ENCODE peak calls at places on chromosome 2, in nine cellular contexts. One of them, this sample, is unnamed.

GRCh38 chr2:189347540-189347939 is 93.7 kb upstream of the WDR75 start:
- DNase-seq in fibroblast of lung: peak; percentile 98
- DNase-seq in Peyer's patch: peak; percentile 49
- DNase-seq in IMR-90: peak; percentile 96
- DNase-seq in ascending aorta: no peak
- DNase-seq in CD8-positive, alpha-beta T cell: peak; percentile 9
- DNase-seq in neural progenitor cell: peak; percentile 3
- DNase-seq in kidney: no peak
- DNase-seq in body of pancreas: peak; percentile 55
- DNase-seq in this sample: no peak

GRCh38 chr2:174023591-174024523 is 58.7 kb upstream of the SP3 start:
- DNase-seq in neural progenitor cell: peak; percentile 71
- DNase-seq in Peyer's patch: peak; percentile 64
- DNase-seq in ascending aorta: no peak
- DNase-seq in fibroblast of lung: peak; percentile 98
- DNase-seq in kidney: no peak
- DNase-seq in IMR-90: peak; percentile 95
- DNase-seq in body of pancreas: no peak
- DNase-seq in CD8-positive, alpha-beta T cell: no peak
- DNase-seq in this sample: peak; percentile 68

GRCh38 chr2:157845081-157845480 is 31.0 kb downstream of the ACVR1 start:
- DNase-seq in body of pancreas: no peak
- DNase-seq in IMR-90: no peak
- DNase-seq in fibroblast of lung: no peak
- DNase-seq in CD8-positive, alpha-beta T cell: no peak
- DNase-seq in ascending aorta: no peak
- DNase-seq in neural progenitor cell: no peak
- DNase-seq in kidney: no peak
- DNase-seq in Peyer's patch: no peak
- DNase-seq in this sample: no peak

GRCh38 chr2:73063909-73064875 is 7.3 kb downstream of the SFXN5 start:
- DNase-seq in fibroblast of lung: peak; percentile 79
- DNase-seq in body of pancreas: no peak
- DNase-seq in IMR-90: peak; percentile 86
- DNase-seq in neural progenitor cell: no peak
- DNase-seq in CD8-positive, alpha-beta T cell: no peak
- DNase-seq in Peyer's patch: no peak
- DNase-seq in ascending aorta: no peak
- DNase-seq in kidney: no peak
- DNase-seq in this sample: no peak

GRCh38 chr2:45582522-45582921 is 28.5 kb downstream of the SRBD1 start:
- DNase-seq in neural progenitor cell: no peak
- DNase-seq in fibroblast of lung: no peak
- DNase-seq in Peyer's patch: no peak
- DNase-seq in kidney: no peak
- DNase-seq in body of pancreas: no peak
- DNase-seq in ascending aorta: no peak
- DNase-seq in IMR-90: no peak
- DNase-seq in CD8-positive, alpha-beta T cell: no peak
- DNase-seq in this sample: no peak

GRCh38 chr2:159788218-159788617 is 9.8 kb downstream of the CD302 start:
- DNase-seq in fibroblast of lung: no peak
- DNase-seq in kidney: no peak
- DNase-seq in CD8-positive, alpha-beta T cell: no peak
- DNase-seq in Peyer's patch: no peak
- DNase-seq in ascending aorta: no peak
- DNase-seq in body of pancreas: no peak
- DNase-seq in IMR-90: no peak
- DNase-seq in neural progenitor cell: no peak
- DNase-seq in this sample: no peak

GRCh38 chr2:16015903-16016265 is 75.5 kb downstream of the MYCN start:
- DNase-seq in Peyer's patch: no peak
- DNase-seq in CD8-positive, alpha-beta T cell: no peak
- DNase-seq in kidney: no peak
- DNase-seq in body of pancreas: no peak
- DNase-seq in ascending aorta: no peak
- DNase-seq in neural progenitor cell: no peak
- DNase-seq in IMR-90: no peak
- DNase-seq in fibroblast of lung: no peak
- DNase-seq in this sample: no peak

GRCh38 chr2:7450188-7451156 is 533.3 kb downstream of the RNF144A start:
- DNase-seq in kidney: no peak
- DNase-seq in CD8-positive, alpha-beta T cell: peak; percentile 49
- DNase-seq in fibroblast of lung: no peak
- DNase-seq in Peyer's patch: peak; percentile 63
- DNase-seq in ascending aorta: no peak
- DNase-seq in body of pancreas: no peak
- DNase-seq in IMR-90: no peak
- DNase-seq in neural progenitor cell: no peak
- DNase-seq in this sample: no peak

GRCh38 chr2:229920011-229920781 is 1.6 kb downstream of the TRIP12 start:
- DNase-seq in neural progenitor cell: peak; percentile 48
- DNase-seq in body of pancreas: no peak
- DNase-seq in Peyer's patch: peak; percentile 54
- DNase-seq in ascending aorta: no peak
- DNase-seq in IMR-90: no peak
- DNase-seq in CD8-positive, alpha-beta T cell: peak; percentile 49
- DNase-seq in kidney: no peak
- DNase-seq in fibroblast of lung: peak; percentile 5
- DNase-seq in this sample: no peak

GRCh38 chr2:114022360-114023085 is 132.6 kb downstream of the ACTR3 start:
- DNase-seq in fibroblast of lung: peak; percentile 76
- DNase-seq in Peyer's patch: no peak
- DNase-seq in CD8-positive, alpha-beta T cell: no peak
- DNase-seq in IMR-90: peak; percentile 90
- DNase-seq in body of pancreas: no peak
- DNase-seq in ascending aorta: no peak
- DNase-seq in kidney: no peak
- DNase-seq in neural progenitor cell: no peak
- DNase-seq in this sample: no peak

GRCh38 chr2:188315750-188316149 is 24.1 kb downstream of the GULP1 start:
- DNase-seq in ascending aorta: no peak
- DNase-seq in body of pancreas: no peak
- DNase-seq in Peyer's patch: no peak
- DNase-seq in neural progenitor cell: no peak
- DNase-seq in fibroblast of lung: no peak
- DNase-seq in kidney: no peak
- DNase-seq in IMR-90: no peak
- DNase-seq in CD8-positive, alpha-beta T cell: no peak
- DNase-seq in this sample: no peak

GRCh38 chr2:27735263-27735904 is 36.1 kb upstream of the MRPL33 start:
- DNase-seq in IMR-90: peak; percentile 54
- DNase-seq in fibroblast of lung: peak; percentile 67
- DNase-seq in CD8-positive, alpha-beta T cell: peak; percentile 51
- DNase-seq in body of pancreas: peak; percentile 86
- DNase-seq in ascending aorta: peak; percentile 60
- DNase-seq in kidney: peak; percentile 97
- DNase-seq in Peyer's patch: peak; percentile 79
- DNase-seq in neural progenitor cell: peak; percentile 77
- DNase-seq in this sample: peak; percentile 94

GRCh38 chr2:106223347-106223746 is 29.2 kb upstream of the UXS1 start:
- DNase-seq in ascending aorta: no peak
- DNase-seq in kidney: no peak
- DNase-seq in IMR-90: no peak
- DNase-seq in CD8-positive, alpha-beta T cell: no peak
- DNase-seq in Peyer's patch: no peak
- DNase-seq in body of pancreas: no peak
- DNase-seq in fibroblast of lung: no peak
- DNase-seq in neural progenitor cell: peak; percentile 11
- DNase-seq in this sample: no peak

GRCh38 chr2:26687328-26687727 is 5.2 kb upstream of the KCNK3 start:
- DNase-seq in Peyer's patch: no peak
- DNase-seq in CD8-positive, alpha-beta T cell: no peak
- DNase-seq in body of pancreas: no peak
- DNase-seq in ascending aorta: no peak
- DNase-seq in fibroblast of lung: no peak
- DNase-seq in neural progenitor cell: no peak
- DNase-seq in IMR-90: no peak
- DNase-seq in kidney: no peak
- DNase-seq in this sample: no peak

GRCh38 chr2:237154050-237154638 is 68.5 kb downstream of the COPS8 start:
- DNase-seq in CD8-positive, alpha-beta T cell: peak; percentile 48
- DNase-seq in neural progenitor cell: peak; percentile 66
- DNase-seq in body of pancreas: peak; percentile 45
- DNase-seq in fibroblast of lung: peak; percentile 74
- DNase-seq in ascending aorta: no peak
- DNase-seq in Peyer's patch: peak; percentile 67
- DNase-seq in IMR-90: peak; percentile 81
- DNase-seq in kidney: no peak
- DNase-seq in this sample: no peak

GRCh38 chr2:105299290-105299689 is 30.2 kb downstream of the TGFBRAP1 start:
- DNase-seq in body of pancreas: no peak
- DNase-seq in neural progenitor cell: peak; percentile 25
- DNase-seq in kidney: no peak
- DNase-seq in ascending aorta: no peak
- DNase-seq in Peyer's patch: no peak
- DNase-seq in fibroblast of lung: no peak
- DNase-seq in IMR-90: no peak
- DNase-seq in CD8-positive, alpha-beta T cell: no peak
- DNase-seq in this sample: no peak

GRCh38 chr2:15666776-15667578 is 75.3 kb downstream of the DDX1 start:
- DNase-seq in kidney: no peak
- DNase-seq in neural progenitor cell: no peak
- DNase-seq in Peyer's patch: no peak
- DNase-seq in body of pancreas: no peak
- DNase-seq in IMR-90: no peak
- DNase-seq in fibroblast of lung: no peak
- DNase-seq in CD8-positive, alpha-beta T cell: no peak
- DNase-seq in ascending aorta: no peak
- DNase-seq in this sample: no peak

GRCh38 chr2:65349863-65350262 is 82.5 kb downstream of the SPRED2 start:
- DNase-seq in kidney: no peak
- DNase-seq in body of pancreas: peak; percentile 52
- DNase-seq in CD8-positive, alpha-beta T cell: no peak
- DNase-seq in ascending aorta: no peak
- DNase-seq in Peyer's patch: peak; percentile 72
- DNase-seq in neural progenitor cell: peak; percentile 43
- DNase-seq in fibroblast of lung: peak; percentile 82
- DNase-seq in IMR-90: peak; percentile 86
- DNase-seq in this sample: no peak

GRCh38 chr2:62998949-62999348 is 51.7 kb upstream of the OTX1 start:
- DNase-seq in fibroblast of lung: no peak
- DNase-seq in body of pancreas: no peak
- DNase-seq in CD8-positive, alpha-beta T cell: no peak
- DNase-seq in kidney: no peak
- DNase-seq in neural progenitor cell: no peak
- DNase-seq in IMR-90: peak; percentile 51
- DNase-seq in ascending aorta: no peak
- DNase-seq in Peyer's patch: no peak
- DNase-seq in this sample: no peak

GRCh38 chr2:157572725-157573124 is 55.9 kb downstream of the ACVR1C start:
- DNase-seq in kidney: no peak
- DNase-seq in fibroblast of lung: no peak
- DNase-seq in Peyer's patch: no peak
- DNase-seq in body of pancreas: no peak
- DNase-seq in neural progenitor cell: no peak
- DNase-seq in CD8-positive, alpha-beta T cell: no peak
- DNase-seq in IMR-90: no peak
- DNase-seq in ascending aorta: no peak
- DNase-seq in this sample: no peak

GRCh38 chr2:162422894-162423293 is 79.0 kb downstream of the GCA start:
- DNase-seq in fibroblast of lung: no peak
- DNase-seq in IMR-90: no peak
- DNase-seq in ascending aorta: no peak
- DNase-seq in neural progenitor cell: no peak
- DNase-seq in kidney: no peak
- DNase-seq in Peyer's patch: no peak
- DNase-seq in CD8-positive, alpha-beta T cell: no peak
- DNase-seq in body of pancreas: no peak
- DNase-seq in this sample: no peak

GRCh38 chr2:231646471-231646870 is 53.8 kb downstream of the TEX44 start:
- DNase-seq in body of pancreas: no peak
- DNase-seq in IMR-90: no peak
- DNase-seq in kidney: no peak
- DNase-seq in fibroblast of lung: no peak
- DNase-seq in CD8-positive, alpha-beta T cell: no peak
- DNase-seq in neural progenitor cell: peak; percentile 41
- DNase-seq in Peyer's patch: no peak
- DNase-seq in ascending aorta: no peak
- DNase-seq in this sample: no peak
- H3K4me1 ChIP-seq in body of pancreas: peaks cover 4% of the 10 kb centered on the region
- H3K4me1 ChIP-seq in IMR-90: peaks cover 6% of the 10 kb centered on the region
- H3K4me1 ChIP-seq in kidney: peaks cover 25% of the 10 kb centered on the region
- H3K4me1 ChIP-seq in fibroblast of lung: peaks cover 12% of the 10 kb centered on the region
- H3K4me1 ChIP-seq in CD8-positive, alpha-beta T cell: peaks cover 10% of the 10 kb centered on the region
- H3K4me1 ChIP-seq in neural progenitor cell: peaks cover 9% of the 10 kb centered on the region
- H3K4me1 ChIP-seq in Peyer's patch: no peaks in the 10 kb centered on the region
- H3K4me1 ChIP-seq in ascending aorta: peaks cover 15% of the 10 kb centered on the region
- H3K4me1 ChIP-seq in this sample: peaks cover 14% of the 10 kb centered on the region

GRCh38 chr2:39549718-39550464 is 112.8 kb upstream of the MAP4K3 start:
- DNase-seq in neural progenitor cell: no peak
- DNase-seq in CD8-positive, alpha-beta T cell: no peak
- DNase-seq in body of pancreas: peak; percentile 61
- DNase-seq in kidney: no peak
- DNase-seq in Peyer's patch: no peak
- DNase-seq in fibroblast of lung: no peak
- DNase-seq in IMR-90: no peak
- DNase-seq in ascending aorta: no peak
- DNase-seq in this sample: no peak
- H3K27ac ChIP-seq in neural progenitor cell: no peak overlapping the region
- H3K27ac ChIP-seq in CD8-positive, alpha-beta T cell: no peak overlapping the region
- H3K27ac ChIP-seq in body of pancreas: peak overlapping the region; percentile 66
- H3K27ac ChIP-seq in kidney: no peak overlapping the region
- H3K27ac ChIP-seq in Peyer's patch: no peak overlapping the region
- H3K27ac ChIP-seq in fibroblast of lung: no peak overlapping the region
- H3K27ac ChIP-seq in IMR-90: no peak overlapping the region
- H3K27ac ChIP-seq in ascending aorta: no peak overlapping the region
- H3K27ac ChIP-seq in this sample: no peak overlapping the region

GRCh38 chr2:205650931-205651330 is 31.4 kb upstream of the NRP2 start:
- DNase-seq in fibroblast of lung: no peak
- DNase-seq in CD8-positive, alpha-beta T cell: no peak
- DNase-seq in kidney: no peak
- DNase-seq in ascending aorta: no peak
- DNase-seq in IMR-90: no peak
- DNase-seq in Peyer's patch: no peak
- DNase-seq in neural progenitor cell: no peak
- DNase-seq in body of pancreas: no peak
- DNase-seq in this sample: no peak
- H3K4me1 ChIP-seq in fibroblast of lung: no peaks in the 10 kb centered on the region
- H3K4me1 ChIP-seq in CD8-positive, alpha-beta T cell: no peaks in the 10 kb centered on the region
- H3K4me1 ChIP-seq in kidney: no peaks in the 10 kb centered on the region
- H3K4me1 ChIP-seq in ascending aorta: no peaks in the 10 kb centered on the region
- H3K4me1 ChIP-seq in IMR-90: peaks cover 11% of the 10 kb centered on the region
- H3K4me1 ChIP-seq in Peyer's patch: no peaks in the 10 kb centered on the region
- H3K4me1 ChIP-seq in neural progenitor cell: peaks cover 19% of the 10 kb centered on the region
- H3K4me1 ChIP-seq in body of pancreas: no peaks in the 10 kb centered on the region
- H3K4me1 ChIP-seq in this sample: no peaks in the 10 kb centered on the region

DNA sequence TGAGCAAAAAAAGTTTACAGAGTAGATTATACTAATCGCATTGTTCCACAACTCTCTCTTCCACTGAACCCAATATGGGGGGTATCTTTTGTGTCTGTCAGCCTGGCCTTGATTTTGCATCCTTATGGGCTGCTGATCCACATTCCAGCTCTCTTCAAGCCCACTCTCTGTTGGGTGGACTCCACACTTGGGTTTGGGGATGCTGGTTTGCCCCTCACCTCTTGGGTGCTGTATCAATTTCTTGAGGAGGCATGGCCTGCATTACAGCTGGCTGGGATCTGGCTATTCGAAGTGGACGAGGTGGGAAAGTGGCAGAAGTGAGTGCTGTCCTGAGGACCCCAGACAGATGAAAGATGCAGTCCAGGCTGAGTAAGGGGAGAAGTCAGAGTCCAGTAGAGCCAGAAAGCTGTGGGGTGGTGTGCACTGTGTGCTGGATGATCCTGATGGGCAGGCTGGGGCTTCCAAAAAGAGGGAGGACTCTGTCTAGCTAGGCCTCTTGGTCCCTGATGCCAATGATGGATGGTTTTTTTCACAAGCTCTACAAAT is 141.4 kb downstream of the CAPN13 start:
- DNase-seq in Peyer's patch: no peak
- DNase-seq in ascending aorta: no peak
- DNase-seq in CD8-positive, alpha-beta T cell: no peak
- DNase-seq in neural progenitor cell: no peak
- DNase-seq in kidney: no peak
- DNase-seq in fibroblast of lung: no peak
- DNase-seq in IMR-90: no peak
- DNase-seq in body of pancreas: no peak
- DNase-seq in this sample: no peak
- H3K27ac ChIP-seq in Peyer's patch: peak overlapping the region; percentile 42
- H3K27ac ChIP-seq in ascending aorta: peak overlapping the region; percentile 70
- H3K27ac ChIP-seq in CD8-positive, alpha-beta T cell: no peak overlapping the region
- H3K27ac ChIP-seq in neural progenitor cell: no peak overlapping the region
- H3K27ac ChIP-seq in kidney: no peak overlapping the region
- H3K27ac ChIP-seq in fibroblast of lung: peak overlapping the region; percentile 99
- H3K27ac ChIP-seq in IMR-90: peak overlapping the region; percentile 99
- H3K27ac ChIP-seq in body of pancreas: no peak overlapping the region
- H3K27ac ChIP-seq in this sample: no peak overlapping the region

This sample was measured in upper lobe of right lung.